ENCODE peak calls at places on chromosomes 7 and 10, in five cellular contexts. J, F, X, R and L are unnamed samples.

GRCh38 chr7:141695803-141696289 is 6.1 kb downstream of the DENND11 start:
- DNase-seq in J (no peak), R (no peak), F (no peak), X (no peak), L (no peak)

GRCh38 chr10:33015798-33016547 is 57.9 kb upstream of the ITGB1 start:
- DNase-seq in F (no peak), X (peak), R (no peak), J (no peak), L (no peak)

GRCh38 chr7:123198668-123199652 is 809 bp downstream of the SLC13A1 start:
- DNase-seq in F (no peak), J (no peak), X (no peak), R (no peak), L (no peak)

GRCh38 chr7:131057015-131057518 is 270.6 kb upstream of the MKLN1 start:
- DNase-seq in R (peak), F (peak), J (no peak), X (peak), L (no peak)

GRCh38 chr7:116285252-116285651 is 74.9 kb downstream of the TES start:
- DNase-seq in F (no peak), J (no peak), R (no peak), X (no peak), L (no peak)

GRCh38 chr7:89133819-89134218 is 338.3 kb upstream of the TEX47 start:
- DNase-seq in X (no peak), J (no peak), R (no peak), F (no peak), L (no peak)

GRCh38 chr10:68981074-68981473 is 7.5 kb upstream of the KIFBP start:
- DNase-seq in X (no peak), J (no peak), R (no peak), F (no peak), L (no peak)

GRCh38 chr10:62842983-62843382 is 26.8 kb upstream of the EGR2 start:
- DNase-seq in R (no peak), X (no peak), F (peak), J (no peak), L (no peak)

GRCh38 chr10:124229516-124230051 is 136.2 kb upstream of the CHST15 start:
- DNase-seq in X (no peak), J (no peak), F (no peak), R (no peak), L (no peak)

GRCh38 chr7:43137811-43138210 is 25.4 kb downstream of the HECW1 start:
- DNase-seq in F (no peak), R (no peak), X (no peak), J (no peak), L (no peak)

GRCh38 chr7:143384741-143385631 is 3.8 kb downstream of the ZYX start:
- DNase-seq in X (no peak), F (no peak), R (peak), J (peak), L (peak)

GRCh38 chr7:116030626-116031276 is at the start of gene TFEC:
- DNase-seq in X (peak), J (no peak), R (peak), F (no peak), L (no peak)

GRCh38 chr10:26486985-26487850 is 49.1 kb downstream of the APBB1IP start:
- DNase-seq in X (peak), F (peak), R (no peak), J (no peak), L (no peak)

GRCh38 chr7:69743436-69743835 is 145.2 kb downstream of the AUTS2 start:
- DNase-seq in J (no peak), R (no peak), X (no peak), F (no peak), L (no peak)
- TF ChIP-seq CTCF in J (no peak), R (no peak), X (no peak), F (no peak), L (no peak)

GRCh38 chr10:103718247-103718620 is 137.1 kb downstream of the SH3PXD2A start:
- DNase-seq in J (no peak), R (no peak), F (no peak), X (no peak), L (no peak)

GRCh38 chr10:103717341-103718246 is 137.8 kb downstream of the SH3PXD2A start:
- DNase-seq in X (no peak), R (no peak), F (no peak), J (no peak), L (no peak)

GRCh38 chr10:103714232-103714891 is 141.0 kb downstream of the SH3PXD2A start:
- DNase-seq in R (no peak), X (no peak), F (no peak), J (no peak), L (no peak)

GRCh38 chr10:103715430-103715829 is 139.9 kb downstream of the SH3PXD2A start:
- DNase-seq in J (no peak), F (no peak), X (peak), R (no peak), L (no peak)

DNA sequence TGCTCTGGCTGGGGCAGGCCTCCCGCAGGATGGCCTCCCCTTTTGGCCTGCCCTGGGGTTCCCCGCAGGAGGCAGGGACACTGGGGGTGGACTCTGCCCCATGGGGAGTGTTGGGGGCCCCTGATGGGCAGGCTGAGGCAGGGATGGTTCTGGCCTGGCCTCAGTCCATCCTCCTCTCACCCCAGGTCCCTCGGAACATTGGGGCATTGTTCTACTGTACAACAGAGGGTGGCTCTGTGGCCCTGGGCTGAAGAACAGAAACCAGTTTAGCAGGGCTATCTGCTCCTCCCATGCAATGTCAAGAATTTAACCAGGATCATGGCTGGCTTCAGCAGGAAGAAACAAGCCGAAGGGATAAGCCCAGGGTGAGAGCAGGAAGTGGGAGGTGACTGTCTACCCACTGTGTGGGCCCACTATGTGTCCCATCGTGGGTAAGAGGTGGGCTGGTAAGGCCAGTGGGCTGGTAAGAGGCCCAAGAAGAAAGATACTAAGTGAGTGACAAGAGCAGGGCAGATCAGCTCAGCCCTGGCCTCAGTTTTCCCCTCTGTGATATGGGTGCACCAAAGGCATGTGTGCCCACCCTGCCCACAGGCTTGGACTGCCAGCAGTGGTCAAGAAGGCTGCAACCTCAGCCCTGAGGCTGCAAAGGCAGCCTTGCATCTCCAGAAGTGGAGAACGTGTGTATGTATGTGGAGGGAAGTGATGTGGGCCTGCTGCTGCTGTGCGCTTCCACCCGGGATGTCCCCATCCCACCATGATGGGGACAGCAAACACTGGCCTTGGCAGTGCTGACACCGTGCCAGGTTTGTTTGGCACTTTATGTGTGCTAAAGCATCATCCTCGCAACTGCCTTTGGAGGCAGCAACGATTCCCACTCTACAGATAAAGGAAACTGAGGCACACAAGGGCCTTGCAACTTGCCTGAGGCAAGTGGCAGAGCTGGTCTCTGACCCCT is 138.9 kb downstream of the SH3PXD2A start:
- DNase-seq in F (no peak), J (no peak), X (no peak), R (no peak), L (no peak)
- TF ChIP-seq CTCF in F (no peak), J (no peak), X (no peak), R (no peak), L (no peak)

GRCh38 chr7:54662701-54663100 is 96.3 kb downstream of the SEC61G start:
- DNase-seq in R (no peak), F (no peak), X (no peak), J (no peak), L (no peak)

GRCh38 chr7:54663603-54664234 is 95.3 kb downstream of the SEC61G start:
- DNase-seq in R (no peak), J (no peak), X (no peak), F (no peak), L (no peak)

GRCh38 chr7:54663186-54663585 is 95.8 kb downstream of the SEC61G start:
- DNase-seq in X (no peak), J (no peak), F (no peak), R (no peak), L (no peak)

DNA sequence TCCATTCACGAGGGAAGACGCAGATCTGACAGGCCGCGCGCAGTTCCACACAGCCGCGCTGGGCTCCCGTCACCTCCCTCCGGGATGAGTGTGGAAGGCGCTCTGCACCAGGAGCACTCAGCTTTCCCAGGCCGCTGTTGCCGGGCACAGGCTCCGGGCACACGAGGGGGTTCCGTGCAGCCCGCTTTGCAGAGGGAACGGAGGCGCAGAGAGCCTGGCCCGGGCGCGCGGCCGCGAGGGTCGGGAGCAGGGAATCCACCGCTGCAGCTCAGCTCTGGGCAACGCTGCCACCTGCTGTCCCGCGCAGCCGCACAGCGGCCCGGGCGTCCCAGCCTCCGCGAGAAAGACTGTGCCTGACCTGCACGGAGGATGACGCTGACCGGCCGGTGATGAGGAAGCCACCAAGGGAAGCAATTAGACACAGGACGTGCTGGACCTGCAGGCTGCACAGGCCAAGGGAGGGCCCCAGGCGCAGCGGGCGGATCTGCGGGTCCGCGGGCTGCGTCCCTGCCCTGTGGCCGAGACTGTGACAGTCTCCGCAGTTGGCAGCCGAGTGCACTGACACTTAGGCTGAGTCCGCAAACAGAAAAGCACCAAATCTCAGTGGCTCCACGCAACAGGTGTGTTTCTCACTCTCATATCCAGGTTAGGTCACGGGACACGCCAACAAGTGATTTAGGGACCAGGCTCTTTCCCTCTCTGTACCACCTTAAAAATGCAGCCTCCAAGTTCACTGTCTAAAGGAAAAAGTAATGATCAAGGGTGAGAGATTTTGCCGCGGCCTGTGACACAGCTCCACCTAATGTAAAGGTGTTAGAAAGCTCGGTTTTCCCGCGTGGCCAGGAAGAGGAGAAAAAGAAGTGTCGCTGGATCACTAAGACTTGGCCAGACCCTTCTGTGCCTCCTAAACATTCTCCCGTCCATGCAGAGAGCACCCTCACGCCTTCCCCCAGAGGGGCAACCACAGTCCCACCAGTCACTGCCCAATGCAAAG is 94.5 kb downstream of the SEC61G start:
- DNase-seq in X (peak), R (peak), F (peak), J (peak), L (no peak)
- TF ChIP-seq CTCF in X (peak), R (no peak), F (peak), J (peak), L (peak)

DNA sequence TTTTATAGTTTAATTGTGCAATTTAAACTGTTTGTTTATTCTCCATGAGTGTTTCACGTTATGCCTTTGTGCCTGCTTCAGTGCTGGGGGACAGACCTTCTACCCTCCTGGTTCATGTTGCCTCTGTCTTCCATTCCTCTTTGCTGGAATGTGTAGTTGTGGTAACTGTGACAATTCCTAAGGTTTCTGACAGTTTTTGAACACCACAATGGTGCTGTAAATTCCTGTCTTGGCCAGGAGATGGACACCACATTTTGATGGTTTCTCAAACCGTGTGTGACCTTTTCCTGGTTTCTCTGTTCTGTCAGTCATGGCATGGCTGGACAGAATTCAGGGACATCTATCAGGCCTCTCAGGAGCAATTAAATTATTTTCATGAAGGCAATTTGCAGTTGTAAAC is 201.8 kb downstream of the BICC1 start:
- DNase-seq in F (no peak), J (no peak), X (no peak), R (no peak), L (no peak)
- TF ChIP-seq CTCF in F (no peak), J (no peak), X (no peak), R (no peak), L (no peak)

GRCh38 chr7:117403737-117404136 is 23.6 kb downstream of the ASZ1 start:
- DNase-seq in X (no peak), R (no peak), J (no peak), F (no peak), L (no peak)

GRCh38 chr7:117399820-117400422 is 27.4 kb downstream of the ASZ1 start:
- DNase-seq in X (peak), J (no peak), F (peak), R (no peak), L (no peak)

GRCh38 chr7:117405519-117405918 is 21.8 kb downstream of the ASZ1 start:
- DNase-seq in F (no peak), R (no peak), X (no peak), J (no peak), L (no peak)

GRCh38 chr7:117402109-117402508 is 25.2 kb downstream of the ASZ1 start:
- DNase-seq in F (no peak), J (no peak), X (peak), R (no peak), L (no peak)

GRCh38 chr7:117401293-117402002 is 25.8 kb downstream of the ASZ1 start:
- DNase-seq in F (peak), X (peak), J (no peak), R (no peak), L (no peak)
- TF ChIP-seq CTCF in F (peak), X (peak), J (no peak), R (no peak), L (peak)

DNA sequence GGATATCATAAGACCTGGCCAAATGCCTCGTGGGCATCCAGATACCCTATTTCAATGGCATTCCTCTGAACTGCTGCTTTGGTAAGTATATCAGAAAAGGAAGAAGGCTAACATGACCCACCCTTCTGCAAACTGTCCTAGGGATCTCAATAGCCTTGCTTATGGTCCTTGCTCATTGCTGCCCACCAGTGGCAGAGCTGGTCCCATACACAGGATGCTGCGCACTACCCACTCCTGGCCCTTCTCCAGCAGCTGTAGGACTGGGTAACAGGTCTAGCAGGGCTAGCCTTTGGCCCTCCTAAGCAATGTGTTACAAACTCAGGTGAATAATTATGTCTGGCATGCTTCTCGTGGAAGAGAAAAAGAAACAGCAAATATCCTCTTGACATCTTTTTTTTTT is 72.5 kb downstream of the C10orf90 start:
- DNase-seq in X (peak), R (peak), J (no peak), F (peak), L (no peak)
- TF ChIP-seq CTCF in X (peak), R (peak), J (peak), F (peak), L (peak)